ENCODE peak calls at places on chromosomes 4 and X, in four cellular contexts. Q is ovary, Y is Peyer's patch, S is PC-3. Z is an unnamed sample. For H3K4me1, the result is how much of the 10 kb centered on the place peaks cover.

GRCh38 chrX:132676561-132677186 is 187.8 kb upstream of the MBNL3 start:
- DNase-seq in Q (no peak), Y (no peak), S (peak), Z (no peak)

GRCh38 chrX:136658151-136658550 is 10.2 kb downstream of the CD40LG start:
- DNase-seq in Q (no peak), Y (no peak), S (no peak), Z (no peak)

GRCh38 chrX:2705461-2705860 is 14.4 kb downstream of the CD99 start:
- DNase-seq in Q (no peak), Y (no peak), S (no peak), Z (no peak)

GRCh38 chr4:67934628-67935027 is 28.7 kb downstream of the TMPRSS11A start:
- DNase-seq in Q (no peak), Y (no peak), S (no peak), Z (no peak)

GRCh38 chrX:107678957-107679740 is 50.8 kb downstream of the PRPS1 start:
- DNase-seq in Q (peak), Y (peak), S (no peak), Z (peak)

GRCh38 chrX:134520860-134521390 is 61.0 kb downstream of the HPRT1 start:
- DNase-seq in Q (no peak), Y (no peak), S (peak), Z (no peak)

GRCh38 chr4:122733805-122734155 is 1.3 kb downstream of the BBS12 start:
- DNase-seq in Q (no peak), Y (no peak), S (no peak), Z (no peak)

GRCh38 chr4:3880595-3881120 is 114.5 kb downstream of the ADRA2C start:
- DNase-seq in Q (peak), Y (peak), S (peak), Z (peak)

DNA sequence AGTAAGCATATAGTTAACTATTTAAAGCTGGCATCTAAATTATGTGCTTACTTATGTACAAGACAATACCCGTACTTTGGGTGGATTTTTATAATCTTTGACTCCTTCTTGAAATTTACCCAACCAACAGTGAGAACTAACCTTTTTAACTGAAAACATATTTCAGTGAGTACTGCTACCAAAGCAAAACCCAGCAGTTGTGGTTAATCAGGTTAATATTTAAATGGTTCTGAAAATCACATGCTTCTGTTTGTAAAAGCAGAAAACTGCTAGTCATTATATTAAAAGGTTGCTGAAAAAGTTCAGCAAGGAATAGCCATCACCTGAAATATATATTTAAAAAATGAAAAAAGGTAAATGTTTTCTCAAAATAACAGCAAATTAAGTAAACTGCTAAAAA is 20.0 kb downstream of the UBE2D3 start:
- DNase-seq in Q (no peak), Y (no peak), S (no peak), Z (no peak)
- H3K4me1 ChIP-seq in Q (under half), Y (under half), S (under half), Z (under half)

GRCh38 chr4:38677466-38677865 is 13.5 kb downstream of the KLF3 start:
- DNase-seq in Q (no peak), Y (no peak), S (no peak), Z (no peak)
- H3K4me1 ChIP-seq in Q (under half), Y (half or more), S (under half), Z (half or more)

GRCh38 chr4:86453044-86453501 is 93.2 kb upstream of the MAPK10 start:
- DNase-seq in Q (peak), Y (no peak), S (peak), Z (no peak)

GRCh38 chr4:86452323-86452995 is 92.6 kb upstream of the MAPK10 start:
- DNase-seq in Q (no peak), Y (no peak), S (no peak), Z (no peak)

GRCh38 chr4:86450189-86450588 is 90.3 kb upstream of the MAPK10 start:
- DNase-seq in Q (no peak), Y (no peak), S (no peak), Z (no peak)

GRCh38 chr4:86450861-86451260 is 91.0 kb upstream of the MAPK10 start:
- DNase-seq in Q (no peak), Y (no peak), S (no peak), Z (no peak)

GRCh38 chr4:86451560-86452322 is 91.9 kb upstream of the MAPK10 start:
- DNase-seq in Q (no peak), Y (no peak), S (peak), Z (no peak)
- H3K4me1 ChIP-seq in Q (under half), Y (under half), S (under half), Z (under half)

GRCh38 chr4:40548256-40548655 is 81.4 kb downstream of the RBM47 start:
- DNase-seq in Q (no peak), Y (no peak), S (no peak), Z (no peak)

GRCh38 chr4:40546506-40546905 is 83.2 kb downstream of the RBM47 start:
- DNase-seq in Q (no peak), Y (peak), S (no peak), Z (no peak)

GRCh38 chr4:40544216-40544615 is 85.4 kb downstream of the RBM47 start:
- DNase-seq in Q (no peak), Y (no peak), S (no peak), Z (no peak)

GRCh38 chr4:40546972-40547371 is 82.7 kb downstream of the RBM47 start:
- DNase-seq in Q (no peak), Y (no peak), S (no peak), Z (no peak)

DNA sequence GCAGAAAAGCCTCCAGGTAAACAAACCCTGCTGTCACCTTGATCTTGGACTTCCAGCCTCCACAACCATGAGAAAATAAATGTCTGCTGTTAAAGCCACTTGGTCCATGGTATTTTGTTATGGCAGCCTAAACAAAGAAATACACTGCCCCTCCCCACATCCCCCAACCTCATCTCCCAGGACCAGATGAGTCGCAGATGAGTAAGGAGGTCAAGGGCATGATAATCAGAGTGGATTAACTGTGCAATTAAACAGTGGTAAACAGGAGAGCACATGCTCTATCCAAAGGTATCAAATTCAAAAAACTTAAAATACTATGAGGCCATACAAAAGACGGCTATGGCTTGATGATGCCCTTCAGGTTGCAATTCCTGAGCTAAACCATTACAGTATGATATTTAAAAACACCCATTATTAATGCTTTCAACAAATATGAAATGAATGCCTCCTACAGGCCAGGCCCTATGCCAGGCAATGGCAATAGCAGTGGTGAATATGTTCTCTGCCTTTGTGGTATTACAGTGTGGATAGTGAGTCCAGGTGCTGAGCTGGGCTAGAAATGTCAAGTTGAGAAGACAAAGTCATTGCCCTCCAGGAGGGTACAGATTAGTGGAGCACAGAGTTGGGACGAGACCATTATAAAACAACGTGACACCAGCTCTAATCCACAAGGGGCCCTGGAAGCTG is 82.1 kb downstream of the RBM47 start:
- DNase-seq in Q (no peak), Y (no peak), S (peak), Z (no peak)
- H3K4me1 ChIP-seq in Q (under half), Y (under half), S (under half), Z (under half)